ENCODE peak calls at places on chromosome 15, in five cellular contexts. B is tibial nerve; P is A549; T is cardiac muscle cell; W is CD8-positive, alpha-beta memory T cell. V is an unnamed sample. For H3K4me1, the result is how much of the 10 kb centered on the place peaks cover.

GRCh38 chr15:68687136-68687735 is 108.4 kb downstream of the CORO2B start:
- DNase-seq in B (no peak), P (no peak), T (no peak), W (no peak), V (no peak)

GRCh38 chr15:67065531-67066005 is at the start of gene SMAD3:
- DNase-seq in B (peak), P (peak), T (peak), W (peak), V (peak)

GRCh38 chr15:65517866-65518207 is 348 bp upstream of the DPP8 start:
- DNase-seq in B (no peak), P (no peak), T (no peak), W (no peak), V (no peak)

GRCh38 chr15:84921121-84921520 is 36.7 kb downstream of the SLC28A1 start:
- DNase-seq in B (no peak), P (no peak), T (no peak), W (no peak), V (no peak)

GRCh38 chr15:60787737-60788513 is 309.0 kb upstream of the ICE2 start:
- DNase-seq in B (no peak), P (no peak), T (no peak), W (no peak), V (no peak)

GRCh38 chr15:101068961-101069734 is 150.0 kb downstream of the LRRK1 start:
- DNase-seq in B (no peak), P (no peak), T (peak), W (no peak), V (peak)

GRCh38 chr15:89371145-89372044 is 36.8 kb upstream of the POLG start:
- DNase-seq in B (no peak), P (no peak), T (no peak), W (no peak), V (no peak)

GRCh38 chr15:69415381-69415780 is 1.2 kb downstream of the KIF23 start:
- DNase-seq in B (no peak), P (no peak), T (no peak), W (no peak), V (no peak)

GRCh38 chr15:67156834-67157233 is 91.4 kb downstream of the SMAD3 start:
- DNase-seq in B (no peak), P (no peak), T (no peak), W (no peak), V (no peak)

GRCh38 chr15:31258260-31258659 is 68.4 kb upstream of the KLF13 start:
- DNase-seq in B (no peak), P (no peak), T (no peak), W (no peak), V (no peak)

GRCh38 chr15:96540283-96540682 is 209.8 kb downstream of the NR2F2 start:
- DNase-seq in B (no peak), P (no peak), T (no peak), W (no peak), V (no peak)

GRCh38 chr15:65212097-65212496 is 824 bp upstream of the CILP start:
- DNase-seq in B (no peak), P (peak), T (peak), W (no peak), V (no peak)

GRCh38 chr15:68192804-68193521 is 12.2 kb downstream of the CALML4 start:
- DNase-seq in B (no peak), P (no peak), T (no peak), W (no peak), V (no peak)

GRCh38 chr15:92155941-92156340 is 237.7 kb upstream of the ST8SIA2 start:
- DNase-seq in B (no peak), P (no peak), T (no peak), W (no peak), V (no peak)

GRCh38 chr15:69535101-69535638 is 82.6 kb downstream of the RPLP1 start:
- DNase-seq in B (no peak), P (no peak), T (no peak), W (no peak), V (peak)

GRCh38 chr15:40891810-40892448 is 2.3 kb upstream of the VPS18 start:
- DNase-seq in B (no peak), P (no peak), T (peak), W (no peak), V (peak)

GRCh38 chr15:68658641-68659358 is 80.0 kb downstream of the CORO2B start:
- DNase-seq in B (no peak), P (no peak), T (peak), W (no peak), V (no peak)

GRCh38 chr15:45855907-45856579 is 221.2 kb downstream of the SQOR start:
- DNase-seq in B (no peak), P (no peak), T (no peak), W (no peak), V (peak)

GRCh38 chr15:93045191-93045785 is 43.7 kb downstream of the RGMA start:
- DNase-seq in B (no peak), P (no peak), T (no peak), W (no peak), V (no peak)

GRCh38 chr15:52960283-52960682 is 170.1 kb upstream of the ONECUT1 start:
- DNase-seq in B (no peak), P (no peak), T (no peak), W (no peak), V (no peak)

GRCh38 chr15:93171476-93171875 is 82.5 kb upstream of the RGMA start:
- DNase-seq in B (no peak), P (no peak), T (no peak), W (no peak), V (no peak)

GRCh38 chr15:92021765-92022164 is 168.3 kb downstream of the SLCO3A1 start:
- DNase-seq in B (no peak), P (no peak), T (no peak), W (no peak), V (no peak)

GRCh38 chr15:58467722-58468436 is 36.1 kb downstream of the LIPC start:
- DNase-seq in B (no peak), P (no peak), T (no peak), W (no peak), V (no peak)

GRCh38 chr15:101530224-101530958 is 40.9 kb upstream of the PCSK6 start:
- DNase-seq in B (no peak), P (no peak), T (no peak), W (no peak), V (no peak)

GRCh38 chr15:98870788-98871187 is 136.8 kb downstream of the PGPEP1L start:
- DNase-seq in B (no peak), P (no peak), T (no peak), W (no peak), V (no peak)

GRCh38 chr15:98872777-98873176 is 134.8 kb downstream of the PGPEP1L start:
- DNase-seq in B (no peak), P (no peak), T (no peak), W (no peak), V (no peak)

GRCh38 chr15:98866503-98866902 is 141.1 kb downstream of the PGPEP1L start:
- DNase-seq in B (no peak), P (no peak), T (no peak), W (no peak), V (no peak)

GRCh38 chr15:98865397-98866339 is 141.9 kb downstream of the PGPEP1L start:
- DNase-seq in B (peak), P (no peak), T (no peak), W (peak), V (no peak)

GRCh38 chr15:98868564-98868963 is 139.0 kb downstream of the PGPEP1L start:
- DNase-seq in B (no peak), P (no peak), T (no peak), W (no peak), V (peak)
- H3K4me1 ChIP-seq in B (under half), P (half or more), T (under half), W (under half), V (under half)

DNA sequence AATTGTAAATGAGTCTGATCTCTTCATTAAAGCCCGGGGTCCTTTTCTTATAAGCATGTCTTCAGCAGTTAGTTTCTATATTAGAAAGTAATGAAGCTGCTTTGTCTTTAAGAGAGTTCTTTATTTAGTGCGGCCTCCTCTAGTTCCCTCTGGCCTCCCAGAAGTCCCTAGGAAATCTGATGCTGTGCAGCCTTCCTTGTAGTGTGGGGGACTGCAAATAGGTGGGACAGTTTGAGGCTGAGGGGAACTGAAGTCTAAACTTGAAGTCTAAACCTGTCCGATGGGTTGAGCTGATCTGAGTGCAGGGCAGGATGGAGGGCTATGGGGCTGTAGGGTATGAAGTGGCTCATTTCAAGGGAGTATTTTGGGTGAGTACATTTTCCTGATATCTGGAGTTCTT is 1.4 kb downstream of the CD276 start:
- DNase-seq in B (no peak), P (no peak), T (peak), W (no peak), V (peak)
- H3K27ac ChIP-seq in B (peak), P (peak), T (peak), W (no peak), V (peak)

DNA sequence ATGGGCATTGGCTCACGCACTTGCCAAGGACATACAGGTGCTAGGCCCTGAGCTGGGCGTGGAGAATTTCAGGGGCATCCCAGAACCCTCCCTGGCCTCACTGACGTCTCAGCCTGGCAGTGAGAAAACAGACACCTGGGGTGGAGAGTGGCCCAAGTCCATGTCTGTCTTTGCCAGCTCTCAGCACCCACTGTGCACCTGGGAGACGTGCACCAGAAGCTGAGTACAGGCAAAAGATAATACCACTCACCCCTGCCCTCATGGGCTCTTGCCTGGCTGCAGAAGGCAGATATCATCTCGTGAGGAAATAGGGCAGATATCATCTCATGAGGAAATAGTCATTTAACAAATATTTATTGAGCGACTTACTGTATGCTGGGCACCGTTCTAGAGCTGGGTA is 8.0 kb downstream of the LOXL1 start:
- DNase-seq in B (no peak), P (no peak), T (no peak), W (no peak), V (no peak)
- H3K4me1 ChIP-seq in B (under half), P (under half), T (under half), W (under half), V (under half)

DNA sequence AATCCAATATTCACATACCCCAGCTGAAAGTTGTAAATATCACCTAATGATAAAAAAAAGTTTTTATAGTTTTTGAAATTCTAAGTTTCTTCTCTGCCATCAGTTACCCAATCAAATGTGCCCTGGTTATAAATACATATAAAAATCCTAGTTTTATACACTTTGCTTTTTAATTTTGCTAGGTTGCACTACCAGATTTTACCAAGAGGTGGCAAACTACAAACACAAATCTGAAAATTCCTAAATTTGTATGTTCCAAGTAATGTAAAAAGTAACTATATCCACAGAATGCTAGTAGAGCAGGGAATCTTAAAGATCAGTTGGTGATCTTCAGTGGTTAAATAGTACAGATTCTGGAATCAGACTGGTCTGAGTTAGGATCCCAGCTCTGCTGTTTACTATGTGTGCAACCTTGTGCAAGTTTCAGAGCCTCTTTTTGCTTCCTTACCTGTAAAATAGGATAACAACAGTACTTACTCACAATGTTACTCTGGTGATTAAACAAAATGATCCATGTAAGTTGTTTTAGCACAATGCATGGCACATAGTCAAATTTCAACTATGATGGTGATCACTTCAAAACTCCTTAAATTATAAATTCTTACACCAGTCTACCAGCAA is 11.0 kb downstream of the TRPM7 start:
- DNase-seq in B (peak), P (peak), T (no peak), W (no peak), V (no peak)
- H3K27ac ChIP-seq in B (no peak), P (peak), T (no peak), W (no peak), V (no peak)

GRCh38 chr15:41928637-41929620 is 35.1 kb upstream of the SPTBN5 start:
- DNase-seq in B (no peak), P (no peak), T (no peak), W (no peak), V (no peak)

GRCh38 chr15:41928100-41928499 is 34.2 kb upstream of the SPTBN5 start:
- DNase-seq in B (no peak), P (peak), T (no peak), W (no peak), V (no peak)

GRCh38 chr15:41925209-41925608 is 31.4 kb upstream of the SPTBN5 start:
- DNase-seq in B (no peak), P (no peak), T (peak), W (no peak), V (no peak)

GRCh38 chr15:41926184-41927056 is 32.6 kb upstream of the SPTBN5 start:
- DNase-seq in B (no peak), P (no peak), T (no peak), W (no peak), V (no peak)

GRCh38 chr15:41927516-41927915 is 33.7 kb upstream of the SPTBN5 start:
- DNase-seq in B (no peak), P (no peak), T (no peak), W (no peak), V (no peak)
- H3K4me1 ChIP-seq in B (under half), P (half or more), T (under half), W (under half), V (under half)

GRCh38 chr15:57298204-57298603 is 78.1 kb upstream of the CGNL1 start:
- DNase-seq in B (no peak), P (no peak), T (no peak), W (no peak), V (no peak)

GRCh38 chr15:57297163-57297593 is 79.1 kb upstream of the CGNL1 start:
- DNase-seq in B (no peak), P (no peak), T (no peak), W (no peak), V (no peak)

GRCh38 chr15:57301307-57301706 is 75.0 kb upstream of the CGNL1 start:
- DNase-seq in B (no peak), P (no peak), T (no peak), W (no peak), V (no peak)

GRCh38 chr15:57297630-57298029 is 78.7 kb upstream of the CGNL1 start:
- DNase-seq in B (no peak), P (no peak), T (no peak), W (no peak), V (no peak)

GRCh38 chr15:57298843-57299550 is 77.3 kb upstream of the CGNL1 start:
- DNase-seq in B (no peak), P (no peak), T (no peak), W (no peak), V (no peak)
- H3K27ac ChIP-seq in B (no peak), P (no peak), T (no peak), W (no peak), V (no peak)

GRCh38 chr15:32866486-32867312 is 148.9 kb downstream of the GREM1 start:
- DNase-seq in B (no peak), P (peak), T (no peak), W (no peak), V (no peak)

GRCh38 chr15:32861741-32862140 is 143.9 kb downstream of the GREM1 start:
- DNase-seq in B (no peak), P (no peak), T (no peak), W (no peak), V (no peak)

GRCh38 chr15:32864841-32865240 is 147.0 kb downstream of the GREM1 start:
- DNase-seq in B (no peak), P (no peak), T (no peak), W (no peak), V (no peak)

GRCh38 chr15:32867313-32867626 is 149.5 kb downstream of the GREM1 start:
- DNase-seq in B (no peak), P (peak), T (no peak), W (no peak), V (peak)

GRCh38 chr15:32864051-32864450 is 146.2 kb downstream of the GREM1 start:
- DNase-seq in B (no peak), P (no peak), T (no peak), W (no peak), V (no peak)
- H3K4me1 ChIP-seq in B (under half), P (under half), T (under half), W (under half), V (under half)

DNA sequence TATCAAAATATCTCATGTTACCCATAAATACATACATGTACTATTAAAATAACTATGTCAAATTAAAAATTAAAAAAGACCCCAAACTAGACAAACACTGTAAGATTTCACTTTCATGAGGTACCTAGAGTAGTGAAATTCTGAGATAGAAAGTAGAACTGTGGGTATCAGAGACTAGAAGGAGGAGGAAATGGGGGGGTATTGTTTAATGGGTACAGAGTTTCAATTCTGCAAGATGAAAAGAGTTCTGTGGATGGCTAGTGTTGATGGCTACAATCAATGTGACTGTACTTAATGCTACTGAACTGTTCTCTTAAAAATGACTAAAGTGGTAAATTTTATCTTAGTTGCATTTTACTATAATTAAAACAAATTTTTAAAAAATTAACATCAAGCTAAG is 36.6 kb downstream of the RFX7 start:
- DNase-seq in B (no peak), P (no peak), T (no peak), W (no peak), V (no peak)
- H3K27ac ChIP-seq in B (no peak), P (no peak), T (no peak), W (no peak), V (no peak)

DNA sequence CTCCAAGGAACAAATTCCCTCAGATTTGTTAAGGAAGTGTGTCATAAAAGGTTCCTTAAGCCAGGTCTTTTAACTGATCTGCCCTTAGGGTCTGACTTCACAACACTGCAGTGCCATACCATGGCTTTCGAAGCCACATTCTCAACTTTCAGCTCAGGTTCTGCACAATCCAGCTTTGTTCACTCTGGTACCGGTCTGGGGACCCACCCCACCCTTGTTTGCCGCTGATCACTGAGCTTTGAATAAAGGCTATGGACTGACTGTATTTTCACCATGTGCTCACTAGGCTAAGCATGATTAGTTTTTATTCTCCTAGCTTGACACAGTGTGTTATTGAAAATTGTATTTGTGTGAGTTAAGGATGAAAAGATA is 15.9 kb downstream of the SNX1 start:
- DNase-seq in B (no peak), P (no peak), T (no peak), W (no peak), V (no peak)
- H3K4me1 ChIP-seq in B (under half), P (under half), T (under half), W (under half), V (under half)

GRCh38 chr15:62068787-62069170 is 2.0 kb downstream of the C2CD4A start:
- DNase-seq in B (no peak), P (no peak), T (no peak), W (no peak), V (no peak)

GRCh38 chr15:62071711-62072308 is 5.0 kb downstream of the C2CD4A start:
- DNase-seq in B (no peak), P (peak), T (peak), W (no peak), V (no peak)

GRCh38 chr15:62068071-62068786 is 1.5 kb downstream of the C2CD4A start:
- DNase-seq in B (peak), P (peak), T (peak), W (peak), V (no peak)

GRCh38 chr15:62067448-62068044 is 769 bp downstream of the C2CD4A start:
- DNase-seq in B (no peak), P (no peak), T (peak), W (peak), V (peak)

GRCh38 chr15:62069551-62069950 is 2.8 kb downstream of the C2CD4A start:
- DNase-seq in B (no peak), P (no peak), T (no peak), W (no peak), V (no peak)
- H3K27ac ChIP-seq in B (no peak), P (no peak), T (no peak), W (no peak), V (no peak)

V was measured in foreskin keratinocyte.